ENCODE peak calls at places on chromosomes 2 and 18, in seven cellular contexts. One of them, this sample, is unnamed.

GRCh38 chr2:72367530-72368225 is 220.0 kb upstream of the CYP26B1 start:
- DNase-seq in fibroblast of the aortic adventitia: peak; percentile 91
- DNase-seq in tibial nerve: peak; percentile 22
- DNase-seq in astrocyte of the spinal cord: peak; percentile 75
- DNase-seq in brain microvascular endothelial cell: peak; percentile 92
- DNase-seq in DND-41: no peak
- DNase-seq in fibroblast of pulmonary artery: peak; percentile 96
- DNase-seq in this sample: no peak

GRCh38 chr2:128494307-128494639 is 175.6 kb upstream of the HS6ST1 start:
- DNase-seq in astrocyte of the spinal cord: no peak
- DNase-seq in DND-41: peak; percentile 1
- DNase-seq in brain microvascular endothelial cell: no peak
- DNase-seq in fibroblast of pulmonary artery: no peak
- DNase-seq in fibroblast of the aortic adventitia: no peak
- DNase-seq in tibial nerve: no peak
- DNase-seq in this sample: no peak

GRCh38 chr2:98412751-98413445 is 31.8 kb upstream of the INPP4A start:
- DNase-seq in fibroblast of pulmonary artery: peak; percentile 70
- DNase-seq in astrocyte of the spinal cord: peak; percentile 58
- DNase-seq in DND-41: peak; percentile 64
- DNase-seq in brain microvascular endothelial cell: peak; percentile 61
- DNase-seq in fibroblast of the aortic adventitia: peak; percentile 69
- DNase-seq in tibial nerve: peak; percentile 69
- DNase-seq in this sample: peak; percentile 54

GRCh38 chr18:57440331-57441101 is 5.3 kb downstream of the ONECUT2 start:
- DNase-seq in DND-41: no peak
- DNase-seq in astrocyte of the spinal cord: no peak
- DNase-seq in tibial nerve: no peak
- DNase-seq in brain microvascular endothelial cell: no peak
- DNase-seq in fibroblast of pulmonary artery: no peak
- DNase-seq in fibroblast of the aortic adventitia: no peak
- DNase-seq in this sample: no peak

GRCh38 chr2:24819442-24820174 is 26.4 kb downstream of the CENPO start:
- DNase-seq in tibial nerve: no peak
- DNase-seq in astrocyte of the spinal cord: no peak
- DNase-seq in brain microvascular endothelial cell: no peak
- DNase-seq in fibroblast of the aortic adventitia: no peak
- DNase-seq in fibroblast of pulmonary artery: no peak
- DNase-seq in DND-41: peak; percentile 4
- DNase-seq in this sample: no peak

GRCh38 chr2:174051741-174052638 is 86.8 kb upstream of the SP3 start:
- DNase-seq in fibroblast of pulmonary artery: peak; percentile 69
- DNase-seq in astrocyte of the spinal cord: peak; percentile 61
- DNase-seq in brain microvascular endothelial cell: peak; percentile 67
- DNase-seq in tibial nerve: no peak
- DNase-seq in DND-41: no peak
- DNase-seq in fibroblast of the aortic adventitia: peak; percentile 84
- DNase-seq in this sample: no peak

GRCh38 chr18:40041951-40042350 is 1913.1 kb upstream of the PIK3C3 start:
- DNase-seq in tibial nerve: no peak
- DNase-seq in fibroblast of pulmonary artery: no peak
- DNase-seq in brain microvascular endothelial cell: no peak
- DNase-seq in DND-41: no peak
- DNase-seq in fibroblast of the aortic adventitia: no peak
- DNase-seq in astrocyte of the spinal cord: no peak
- DNase-seq in this sample: no peak

GRCh38 chr2:109612991-109613921 is 510 bp downstream of the SEPTIN10 start:
- DNase-seq in astrocyte of the spinal cord: peak; percentile 69
- DNase-seq in brain microvascular endothelial cell: peak; percentile 20
- DNase-seq in fibroblast of pulmonary artery: peak; percentile 73
- DNase-seq in tibial nerve: peak; percentile 38
- DNase-seq in fibroblast of the aortic adventitia: peak; percentile 78
- DNase-seq in DND-41: no peak
- DNase-seq in this sample: no peak

GRCh38 chr2:37568565-37568964 is 102.9 kb downstream of the CDC42EP3 start:
- DNase-seq in tibial nerve: no peak
- DNase-seq in brain microvascular endothelial cell: no peak
- DNase-seq in fibroblast of the aortic adventitia: no peak
- DNase-seq in DND-41: no peak
- DNase-seq in fibroblast of pulmonary artery: no peak
- DNase-seq in astrocyte of the spinal cord: no peak
- DNase-seq in this sample: no peak

GRCh38 chr2:199186226-199186864 is 271.4 kb downstream of the SATB2 start:
- DNase-seq in brain microvascular endothelial cell: no peak
- DNase-seq in fibroblast of pulmonary artery: no peak
- DNase-seq in tibial nerve: no peak
- DNase-seq in fibroblast of the aortic adventitia: no peak
- DNase-seq in DND-41: no peak
- DNase-seq in astrocyte of the spinal cord: no peak
- DNase-seq in this sample: no peak

GRCh38 chr18:33231474-33232317 is 208.8 kb downstream of the CCDC178 start:
- DNase-seq in tibial nerve: peak; percentile 78
- DNase-seq in fibroblast of the aortic adventitia: peak; percentile 74
- DNase-seq in astrocyte of the spinal cord: peak; percentile 76
- DNase-seq in fibroblast of pulmonary artery: peak; percentile 76
- DNase-seq in DND-41: peak; percentile 78
- DNase-seq in brain microvascular endothelial cell: peak; percentile 59
- DNase-seq in this sample: peak; percentile 24

GRCh38 chr2:203237501-203238238 is 1.1 kb upstream of the CYP20A1 start:
- DNase-seq in DND-41: peak; percentile 11
- DNase-seq in astrocyte of the spinal cord: no peak
- DNase-seq in brain microvascular endothelial cell: no peak
- DNase-seq in fibroblast of pulmonary artery: no peak
- DNase-seq in tibial nerve: no peak
- DNase-seq in fibroblast of the aortic adventitia: no peak
- DNase-seq in this sample: no peak

GRCh38 chr2:234363011-234363487 is 133.8 kb downstream of the ARL4C start:
- DNase-seq in DND-41: peak; percentile 4
- DNase-seq in tibial nerve: no peak
- DNase-seq in astrocyte of the spinal cord: peak; percentile 89
- DNase-seq in brain microvascular endothelial cell: no peak
- DNase-seq in fibroblast of the aortic adventitia: peak; percentile 48
- DNase-seq in fibroblast of pulmonary artery: peak; percentile 6
- DNase-seq in this sample: no peak

GRCh38 chr2:124875627-124876244 is 850.6 kb downstream of the CNTNAP5 start:
- DNase-seq in DND-41: no peak
- DNase-seq in tibial nerve: no peak
- DNase-seq in fibroblast of the aortic adventitia: no peak
- DNase-seq in astrocyte of the spinal cord: no peak
- DNase-seq in brain microvascular endothelial cell: no peak
- DNase-seq in fibroblast of pulmonary artery: no peak
- DNase-seq in this sample: no peak

GRCh38 chr2:170139276-170139967 is 38.5 kb upstream of the MYO3B start:
- DNase-seq in fibroblast of pulmonary artery: no peak
- DNase-seq in fibroblast of the aortic adventitia: no peak
- DNase-seq in DND-41: peak; percentile 22
- DNase-seq in brain microvascular endothelial cell: no peak
- DNase-seq in tibial nerve: no peak
- DNase-seq in astrocyte of the spinal cord: no peak
- DNase-seq in this sample: no peak

GRCh38 chr18:77173274-77174030 is 40.9 kb upstream of the MBP start:
- DNase-seq in astrocyte of the spinal cord: no peak
- DNase-seq in fibroblast of pulmonary artery: no peak
- DNase-seq in DND-41: no peak
- DNase-seq in fibroblast of the aortic adventitia: no peak
- DNase-seq in tibial nerve: no peak
- DNase-seq in brain microvascular endothelial cell: no peak
- DNase-seq in this sample: no peak

GRCh38 chr18:71398530-71398929 is 1109.7 kb downstream of the SOCS6 start:
- DNase-seq in fibroblast of the aortic adventitia: peak; percentile 37
- DNase-seq in fibroblast of pulmonary artery: peak; percentile 56
- DNase-seq in DND-41: no peak
- DNase-seq in tibial nerve: no peak
- DNase-seq in astrocyte of the spinal cord: peak; percentile 17
- DNase-seq in brain microvascular endothelial cell: peak; percentile 0
- DNase-seq in this sample: no peak

GRCh38 chr2:11562011-11562410 is 28.2 kb downstream of the GREB1 start:
- DNase-seq in fibroblast of pulmonary artery: no peak
- DNase-seq in DND-41: no peak
- DNase-seq in astrocyte of the spinal cord: no peak
- DNase-seq in fibroblast of the aortic adventitia: no peak
- DNase-seq in tibial nerve: no peak
- DNase-seq in brain microvascular endothelial cell: no peak
- DNase-seq in this sample: no peak

GRCh38 chr2:121243821-121244460 is 41.1 kb downstream of the TFCP2L1 start:
- DNase-seq in astrocyte of the spinal cord: no peak
- DNase-seq in brain microvascular endothelial cell: no peak
- DNase-seq in fibroblast of pulmonary artery: no peak
- DNase-seq in DND-41: no peak
- DNase-seq in fibroblast of the aortic adventitia: no peak
- DNase-seq in tibial nerve: no peak
- DNase-seq in this sample: no peak

GRCh38 chr2:163681765-163682164 is 54.0 kb downstream of the FIGN start:
- DNase-seq in brain microvascular endothelial cell: no peak
- DNase-seq in DND-41: no peak
- DNase-seq in tibial nerve: peak; percentile 41
- DNase-seq in fibroblast of the aortic adventitia: peak; percentile 93
- DNase-seq in fibroblast of pulmonary artery: peak; percentile 81
- DNase-seq in astrocyte of the spinal cord: peak; percentile 64
- DNase-seq in this sample: no peak

GRCh38 chr2:144914622-144915230 is 394.8 kb upstream of the ZEB2 start:
- DNase-seq in DND-41: no peak
- DNase-seq in tibial nerve: no peak
- DNase-seq in astrocyte of the spinal cord: no peak
- DNase-seq in fibroblast of the aortic adventitia: no peak
- DNase-seq in brain microvascular endothelial cell: no peak
- DNase-seq in fibroblast of pulmonary artery: no peak
- DNase-seq in this sample: no peak

GRCh38 chr2:184336688-184337087 is 261.6 kb upstream of the ZNF804A start:
- DNase-seq in tibial nerve: no peak
- DNase-seq in fibroblast of pulmonary artery: peak; percentile 4
- DNase-seq in fibroblast of the aortic adventitia: no peak
- DNase-seq in astrocyte of the spinal cord: peak; percentile 30
- DNase-seq in brain microvascular endothelial cell: no peak
- DNase-seq in DND-41: no peak
- DNase-seq in this sample: no peak

GRCh38 chr2:8310557-8311455 is 371.1 kb upstream of the ID2 start:
- DNase-seq in astrocyte of the spinal cord: no peak
- DNase-seq in fibroblast of pulmonary artery: no peak
- DNase-seq in DND-41: peak; percentile 79
- DNase-seq in tibial nerve: no peak
- DNase-seq in brain microvascular endothelial cell: no peak
- DNase-seq in fibroblast of the aortic adventitia: no peak
- DNase-seq in this sample: no peak

GRCh38 chr2:190404487-190404886 is 3.7 kb upstream of the MFSD6 start:
- DNase-seq in astrocyte of the spinal cord: no peak
- DNase-seq in tibial nerve: no peak
- DNase-seq in brain microvascular endothelial cell: peak; percentile 22
- DNase-seq in DND-41: no peak
- DNase-seq in fibroblast of pulmonary artery: peak; percentile 49
- DNase-seq in fibroblast of the aortic adventitia: peak; percentile 42
- DNase-seq in this sample: no peak

GRCh38 chr2:109648041-109648527 is 33.9 kb downstream of the SOWAHC start:
- DNase-seq in tibial nerve: no peak
- DNase-seq in brain microvascular endothelial cell: peak; percentile 11
- DNase-seq in fibroblast of the aortic adventitia: peak; percentile 65
- DNase-seq in DND-41: no peak
- DNase-seq in fibroblast of pulmonary artery: peak; percentile 31
- DNase-seq in astrocyte of the spinal cord: no peak
- DNase-seq in this sample: no peak

GRCh38 chr2:107525420-107525819 is 301.3 kb upstream of the RGPD4 start:
- DNase-seq in tibial nerve: no peak
- DNase-seq in fibroblast of the aortic adventitia: peak; percentile 42
- DNase-seq in brain microvascular endothelial cell: peak; percentile 74
- DNase-seq in fibroblast of pulmonary artery: peak; percentile 85
- DNase-seq in astrocyte of the spinal cord: peak; percentile 34
- DNase-seq in DND-41: no peak
- DNase-seq in this sample: no peak

GRCh38 chr2:73243884-73244570 is 9.9 kb downstream of the CCT7 start:
- DNase-seq in brain microvascular endothelial cell: no peak
- DNase-seq in fibroblast of pulmonary artery: peak; percentile 73
- DNase-seq in DND-41: no peak
- DNase-seq in tibial nerve: no peak
- DNase-seq in fibroblast of the aortic adventitia: peak; percentile 78
- DNase-seq in astrocyte of the spinal cord: peak; percentile 65
- DNase-seq in this sample: no peak

GRCh38 chr2:60351802-60352201 is 201.7 kb downstream of the BCL11A start:
- DNase-seq in fibroblast of pulmonary artery: no peak
- DNase-seq in DND-41: no peak
- DNase-seq in brain microvascular endothelial cell: no peak
- DNase-seq in astrocyte of the spinal cord: no peak
- DNase-seq in fibroblast of the aortic adventitia: no peak
- DNase-seq in tibial nerve: no peak
- DNase-seq in this sample: peak; percentile 62

GRCh38 chr2:105412584-105412983 is 13.7 kb upstream of the FHL2 start:
- DNase-seq in brain microvascular endothelial cell: no peak
- DNase-seq in fibroblast of the aortic adventitia: no peak
- DNase-seq in tibial nerve: no peak
- DNase-seq in DND-41: no peak
- DNase-seq in astrocyte of the spinal cord: no peak
- DNase-seq in fibroblast of pulmonary artery: no peak
- DNase-seq in this sample: no peak

GRCh38 chr2:168490916-168491605 is 35.0 kb downstream of the CERS6 start:
- DNase-seq in DND-41: no peak
- DNase-seq in fibroblast of the aortic adventitia: no peak
- DNase-seq in tibial nerve: no peak
- DNase-seq in astrocyte of the spinal cord: no peak
- DNase-seq in brain microvascular endothelial cell: no peak
- DNase-seq in fibroblast of pulmonary artery: no peak
- DNase-seq in this sample: no peak

GRCh38 chr2:135819211-135819610 is 17.8 kb downstream of the LCT start:
- DNase-seq in astrocyte of the spinal cord: peak; percentile 21
- DNase-seq in tibial nerve: no peak
- DNase-seq in brain microvascular endothelial cell: peak; percentile 46
- DNase-seq in DND-41: peak; percentile 86
- DNase-seq in fibroblast of the aortic adventitia: peak; percentile 14
- DNase-seq in fibroblast of pulmonary artery: peak; percentile 35
- DNase-seq in this sample: no peak
- TF ChIP-seq CTCF in astrocyte of the spinal cord: peak; percentile 39
- TF ChIP-seq CTCF in tibial nerve: no peak
- TF ChIP-seq CTCF in brain microvascular endothelial cell: peak; percentile 78
- TF ChIP-seq CTCF in DND-41: peak; percentile 95
- TF ChIP-seq CTCF in fibroblast of the aortic adventitia: peak; percentile 27
- TF ChIP-seq CTCF in fibroblast of pulmonary artery: peak; percentile 48
- TF ChIP-seq CTCF in this sample: peak; percentile 53

GRCh38 chr2:202149155-202149762 is 76.2 kb downstream of the KIAA2012 start:
- DNase-seq in fibroblast of pulmonary artery: peak; percentile 74
- DNase-seq in DND-41: no peak
- DNase-seq in brain microvascular endothelial cell: peak; percentile 43
- DNase-seq in astrocyte of the spinal cord: peak; percentile 66
- DNase-seq in tibial nerve: peak; percentile 35
- DNase-seq in fibroblast of the aortic adventitia: peak; percentile 79
- DNase-seq in this sample: no peak
- TF ChIP-seq CTCF in fibroblast of pulmonary artery: no peak
- TF ChIP-seq CTCF in DND-41: no peak
- TF ChIP-seq CTCF in brain microvascular endothelial cell: no peak
- TF ChIP-seq CTCF in astrocyte of the spinal cord: no peak
- TF ChIP-seq CTCF in tibial nerve: no peak
- TF ChIP-seq CTCF in fibroblast of the aortic adventitia: no peak
- TF ChIP-seq CTCF in this sample: no peak

GRCh38 chr2:71226391-71226964 is 425 bp downstream of the PAIP2B start:
- DNase-seq in astrocyte of the spinal cord: no peak
- DNase-seq in fibroblast of the aortic adventitia: no peak
- DNase-seq in fibroblast of pulmonary artery: no peak
- DNase-seq in DND-41: no peak
- DNase-seq in tibial nerve: peak; percentile 29
- DNase-seq in brain microvascular endothelial cell: no peak
- DNase-seq in this sample: no peak
- TF ChIP-seq CTCF in astrocyte of the spinal cord: peak; percentile 5
- TF ChIP-seq CTCF in fibroblast of the aortic adventitia: no peak
- TF ChIP-seq CTCF in fibroblast of pulmonary artery: no peak
- TF ChIP-seq CTCF in DND-41: no peak
- TF ChIP-seq CTCF in tibial nerve: peak; percentile 6
- TF ChIP-seq CTCF in brain microvascular endothelial cell: no peak
- TF ChIP-seq CTCF in this sample: peak; percentile 18

GRCh38 chr18:61528961-61529360 is 195.7 kb downstream of the CDH20 start:
- DNase-seq in astrocyte of the spinal cord: no peak
- DNase-seq in fibroblast of the aortic adventitia: no peak
- DNase-seq in fibroblast of pulmonary artery: no peak
- DNase-seq in tibial nerve: no peak
- DNase-seq in DND-41: no peak
- DNase-seq in brain microvascular endothelial cell: no peak
- DNase-seq in this sample: no peak
- TF ChIP-seq CTCF in astrocyte of the spinal cord: no peak
- TF ChIP-seq CTCF in fibroblast of the aortic adventitia: no peak
- TF ChIP-seq CTCF in fibroblast of pulmonary artery: no peak
- TF ChIP-seq CTCF in tibial nerve: no peak
- TF ChIP-seq CTCF in DND-41: no peak
- TF ChIP-seq CTCF in brain microvascular endothelial cell: no peak
- TF ChIP-seq CTCF in this sample: no peak